ENCODE peak calls at places on chromosomes 6 and 20, in five cellular contexts. G is HFF-Myc, V is sigmoid colon, U is tibial artery, S is fibroblast of villous mesenchyme. Q is an unnamed sample.

GRCh38 chr6:42095776-42096541 is 45.6 kb downstream of the TAF8 start:
- DNase-seq in S (no peak), V (no peak), G (no peak), U (no peak), Q (peak)

GRCh38 chr6:40802481-40802880 is 215.3 kb upstream of the LRFN2 start:
- DNase-seq in V (no peak), S (no peak), U (no peak), G (no peak), Q (no peak)

GRCh38 chr20:2849529-2849928 is 9.0 kb downstream of the VPS16 start:
- DNase-seq in V (no peak), U (no peak), G (no peak), S (no peak), Q (no peak)

GRCh38 chr6:144809969-144810368 is 524.8 kb downstream of the UTRN start:
- DNase-seq in G (no peak), V (no peak), U (no peak), S (no peak), Q (no peak)

GRCh38 chr20:7294816-7295360 is 527.4 kb downstream of the BMP2 start:
- DNase-seq in S (no peak), U (no peak), G (no peak), V (no peak), Q (no peak)

GRCh38 chr6:134870677-134871498 is 79.0 kb downstream of the ALDH8A1 start:
- DNase-seq in U (no peak), S (peak), V (no peak), G (peak), Q (no peak)

GRCh38 chr20:48586728-48587127 is 241.1 kb downstream of the PREX1 start:
- DNase-seq in U (peak), V (peak), S (no peak), G (no peak), Q (peak)

GRCh38 chr20:55253765-55254164 is 751.6 kb downstream of the CBLN4 start:
- DNase-seq in V (no peak), G (no peak), U (no peak), S (no peak), Q (no peak)

GRCh38 chr20:56503911-56504310 is 20.6 kb upstream of the FAM209A start:
- DNase-seq in S (no peak), V (no peak), G (no peak), U (no peak), Q (peak)

GRCh38 chr20:44010162-44010704 is 95.6 kb downstream of the TOX2 start:
- DNase-seq in U (no peak), S (no peak), G (no peak), V (no peak), Q (no peak)

GRCh38 chr20:34705383-34706021 is 1.4 kb downstream of the TP53INP2 start:
- DNase-seq in U (peak), G (no peak), V (no peak), S (peak), Q (peak)

GRCh38 chr6:56851104-56851503 is 103.8 kb upstream of the BEND6 start:
- DNase-seq in S (no peak), U (no peak), G (no peak), V (no peak), Q (no peak)

GRCh38 chr6:15411766-15412165 is 165.9 kb downstream of the JARID2 start:
- DNase-seq in V (no peak), G (no peak), U (no peak), S (no peak), Q (no peak)

GRCh38 chr6:137776786-137777185 is 90.3 kb upstream of the TNFAIP3 start:
- DNase-seq in V (no peak), S (peak), U (no peak), G (no peak), Q (no peak)

GRCh38 chr6:163490826-163491577 is 76.5 kb downstream of the QKI start:
- DNase-seq in G (no peak), V (peak), U (peak), S (peak), Q (peak)

GRCh38 chr6:32954212-32954745 is 1.4 kb upstream of the HLA-DMA start:
- DNase-seq in S (no peak), V (no peak), G (no peak), U (no peak), Q (no peak)

GRCh38 chr6:32950449-32950848 is 2.4 kb downstream of the HLA-DMA start:
- DNase-seq in S (no peak), G (no peak), V (no peak), U (peak), Q (no peak)

GRCh38 chr6:32953775-32954174 is 878 bp upstream of the HLA-DMA start:
- DNase-seq in G (no peak), S (no peak), V (no peak), U (no peak), Q (no peak)

GRCh38 chr6:32954983-32955802 is 2.3 kb upstream of the HLA-DMA start:
- DNase-seq in V (no peak), U (no peak), G (no peak), S (peak), Q (peak)

GRCh38 chr6:32952817-32953739 is at the start of gene HLA-DMA:
- DNase-seq in S (peak), G (peak), V (peak), U (peak), Q (peak)
- H3K4me3 ChIP-seq in S (no peak), G (no peak), V (peak), U (peak), Q (no peak)

GRCh38 chr6:37514377-37514776 is 14.7 kb upstream of the CCDC167 start:
- DNase-seq in S (no peak), V (no peak), U (no peak), G (no peak), Q (no peak)

GRCh38 chr6:37514840-37515239 is 15.1 kb upstream of the CCDC167 start:
- DNase-seq in S (no peak), U (no peak), G (no peak), V (no peak), Q (no peak)

GRCh38 chr6:37516076-37516919 is 16.6 kb upstream of the CCDC167 start:
- DNase-seq in V (peak), S (no peak), U (no peak), G (no peak), Q (peak)

GRCh38 chr6:37516920-37517405 is 17.3 kb upstream of the CCDC167 start:
- DNase-seq in S (no peak), G (no peak), V (no peak), U (no peak), Q (no peak)

GRCh38 chr6:37515712-37516075 is 16.0 kb upstream of the CCDC167 start:
- DNase-seq in V (no peak), S (no peak), G (no peak), U (no peak), Q (no peak)
- H3K4me3 ChIP-seq in V (no peak), S (no peak), G (no peak), U (no peak), Q (no peak)

GRCh38 chr20:53918949-53919361 is 151.4 kb downstream of the BCAS1 start:
- DNase-seq in V (no peak), U (no peak), G (no peak), S (no peak), Q (no peak)
- H3K4me3 ChIP-seq in V (no peak), U (no peak), G (no peak), S (no peak), Q (no peak)

DNA sequence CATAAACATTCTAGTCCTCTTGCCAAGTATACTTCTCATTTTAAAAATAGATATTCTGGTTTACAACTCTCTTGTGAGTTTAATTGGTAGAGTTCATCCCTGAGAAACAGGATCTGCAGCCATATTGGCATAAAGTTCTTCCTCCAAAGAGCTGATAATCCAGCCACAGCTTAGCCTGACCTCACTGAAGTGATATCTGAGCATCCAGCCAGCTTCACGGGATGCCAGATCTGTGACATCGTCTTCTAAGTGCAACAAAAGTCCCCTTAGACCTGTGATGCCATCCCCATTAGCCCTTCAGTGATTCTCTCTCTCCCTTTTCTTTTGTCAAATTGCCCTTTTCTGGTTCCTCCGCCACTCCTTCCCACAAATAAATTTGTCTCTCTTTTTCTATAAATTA is 180.6 kb upstream of the STXBP5 start:
- DNase-seq in S (no peak), V (no peak), U (no peak), G (no peak), Q (no peak)
- H3K4me3 ChIP-seq in S (no peak), V (no peak), U (no peak), G (no peak), Q (no peak)

GRCh38 chr6:90669420-90669819 is 82.5 kb upstream of the MAP3K7 start:
- DNase-seq in U (no peak), S (no peak), V (no peak), G (no peak), Q (no peak)
- H3K4me3 ChIP-seq in U (no peak), S (no peak), V (no peak), G (no peak), Q (no peak)

DNA sequence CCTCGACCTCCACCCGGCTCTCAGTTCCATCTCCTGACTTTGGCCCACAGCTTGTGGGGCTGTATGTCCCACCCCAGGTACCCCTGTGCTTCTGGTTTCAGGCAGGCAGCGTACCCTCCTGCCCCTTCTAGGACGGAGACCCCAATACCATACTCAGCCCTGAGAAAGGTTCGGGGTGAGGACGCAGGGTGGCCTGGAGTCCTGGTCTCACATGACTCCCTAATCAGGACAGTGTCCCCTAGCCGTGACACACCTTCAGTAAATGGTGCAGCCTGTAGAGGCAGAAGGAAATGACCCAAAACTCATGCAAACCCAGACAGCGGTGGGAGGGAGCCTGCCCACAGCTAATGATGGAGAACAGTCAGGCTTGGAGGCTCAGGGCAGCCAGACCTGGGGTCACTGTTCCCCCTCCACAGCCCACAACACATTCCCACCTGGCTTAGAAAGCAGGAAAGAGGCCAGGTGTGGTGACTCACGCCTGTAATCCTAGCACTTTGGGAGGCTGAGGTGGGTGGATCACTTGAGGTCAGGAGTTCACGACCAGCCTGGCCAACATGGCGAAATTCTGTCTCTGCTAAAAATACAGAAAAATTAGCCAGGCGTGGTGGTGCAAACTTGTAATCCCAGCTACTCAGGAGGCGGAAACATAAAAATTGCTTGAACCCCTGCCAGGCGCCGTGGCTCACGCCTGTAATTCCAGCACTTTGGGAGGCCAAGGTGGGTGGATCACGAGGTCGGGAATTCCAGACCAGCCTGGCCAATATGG is 8.8 kb upstream of the HMGA1 start:
- DNase-seq in V (no peak), S (no peak), U (no peak), G (no peak), Q (no peak)
- H3K4me3 ChIP-seq in V (no peak), S (no peak), U (no peak), G (no peak), Q (no peak)

GRCh38 chr20:33653900-33654596 is 8.1 kb upstream of the C20orf144 start:
- DNase-seq in U (peak), G (no peak), S (no peak), V (peak), Q (peak)

GRCh38 chr20:33654680-33655161 is 7.4 kb upstream of the C20orf144 start:
- DNase-seq in G (no peak), U (no peak), V (peak), S (no peak), Q (no peak)

GRCh38 chr20:33655164-33655563 is 7.0 kb upstream of the C20orf144 start:
- DNase-seq in S (no peak), V (peak), G (no peak), U (no peak), Q (no peak)

GRCh38 chr20:33651562-33652048 is 10.5 kb upstream of the C20orf144 start:
- DNase-seq in V (no peak), U (no peak), G (no peak), S (no peak), Q (no peak)

DNA sequence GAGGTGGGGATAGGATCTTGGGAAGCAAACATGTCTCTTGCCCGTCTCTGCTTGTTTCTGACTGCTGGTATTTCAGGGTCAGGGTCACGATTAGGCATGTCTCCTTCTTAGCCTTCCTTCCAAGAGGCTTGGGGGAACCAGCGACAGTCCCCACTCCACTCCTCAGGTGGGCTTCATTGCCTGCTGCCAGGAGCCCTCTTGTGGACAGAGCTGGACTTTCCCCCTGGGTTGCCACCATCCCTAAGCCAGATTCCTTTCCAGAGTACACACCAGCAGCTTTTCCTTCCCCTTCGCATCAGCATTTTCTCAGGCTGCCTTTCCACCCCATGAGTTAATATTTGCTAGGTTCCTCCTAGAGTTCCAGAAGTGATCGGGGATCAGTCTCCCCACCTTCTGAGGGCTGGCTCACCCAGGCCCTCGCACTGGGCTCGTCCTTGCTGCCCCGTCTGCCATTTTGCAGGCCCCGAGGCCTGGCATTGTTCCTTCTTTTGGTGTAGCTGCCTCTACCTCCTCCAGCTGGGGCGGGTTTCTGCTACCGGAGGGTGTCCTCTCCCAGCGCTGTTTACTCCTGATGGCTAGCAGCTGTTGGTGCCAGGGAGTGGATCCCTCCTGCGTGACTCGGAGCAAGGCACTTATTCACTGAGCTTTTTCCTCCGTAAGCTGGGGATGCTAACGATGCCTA is 8.8 kb upstream of the C20orf144 start:
- DNase-seq in U (peak), S (peak), G (no peak), V (peak), Q (peak)
- H3K4me3 ChIP-seq in U (no peak), S (no peak), G (no peak), V (peak), Q (no peak)

DNA sequence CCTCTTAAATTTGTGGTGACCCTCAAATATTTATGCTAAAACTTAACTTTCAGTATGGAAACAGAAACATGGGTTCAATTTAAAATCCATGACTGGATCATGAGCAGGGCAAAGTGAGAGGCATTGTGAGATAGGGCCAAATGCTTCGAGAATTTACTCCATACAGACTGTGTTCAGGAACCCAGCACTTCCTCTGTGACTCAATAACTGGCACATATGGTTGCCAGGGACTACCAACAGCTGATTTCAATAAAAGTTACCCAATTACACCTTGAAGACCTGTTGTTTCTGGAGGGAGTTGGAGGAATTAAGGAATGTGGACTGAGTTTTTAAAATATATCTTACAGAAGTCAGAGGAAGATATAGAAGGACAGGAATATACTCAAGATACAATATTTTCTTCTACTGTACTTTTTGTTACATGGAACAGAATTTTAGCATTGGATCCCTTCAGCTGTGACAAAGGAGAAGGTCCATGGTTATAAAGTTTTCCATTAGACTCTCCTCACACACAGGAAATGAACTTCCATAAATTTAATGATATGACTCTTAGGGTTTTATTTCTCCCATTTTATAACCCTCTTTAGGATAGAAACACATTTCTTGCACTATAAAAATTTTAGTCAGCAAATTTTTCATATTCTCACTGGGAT is 258.5 kb downstream of the KHDC1L start:
- DNase-seq in G (peak), U (no peak), S (no peak), V (no peak), Q (no peak)
- H3K4me3 ChIP-seq in G (no peak), U (no peak), S (no peak), V (no peak), Q (no peak)

DNA sequence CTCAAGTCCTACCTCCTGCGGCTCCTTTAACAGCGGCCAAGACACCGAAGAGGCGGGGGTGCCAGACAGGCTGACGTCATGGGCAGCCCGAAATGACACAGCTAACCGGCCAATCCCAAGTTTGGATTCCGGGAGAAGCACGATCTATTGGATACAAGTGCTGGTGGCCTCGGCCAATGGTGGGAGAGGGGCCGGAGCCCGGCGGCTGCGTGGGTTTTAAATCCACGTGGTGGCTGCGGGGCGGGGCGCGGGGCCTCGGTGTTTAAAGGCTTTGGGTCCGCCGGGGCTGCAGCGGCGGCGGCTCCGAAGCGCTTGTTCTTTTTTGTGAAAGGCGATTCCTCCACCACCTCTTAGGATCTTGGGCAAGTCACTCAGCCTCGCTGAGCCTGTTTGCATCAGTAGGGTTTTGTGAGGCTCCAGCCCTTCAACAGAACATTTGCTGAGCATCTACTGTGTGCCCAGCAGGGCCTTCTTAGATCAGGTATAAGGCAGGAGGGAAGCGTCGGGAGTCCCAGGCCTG is 8.7 kb upstream of the PMEPA1 start:
- DNase-seq in G (peak), U (peak), S (peak), V (peak), Q (peak)
- H3K4me3 ChIP-seq in G (peak), U (peak), S (peak), V (peak), Q (no peak)

Q was measured in thyroid gland.